ENCODE peak calls at places on chromosomes 11 and 22, in nine cellular contexts. One of them, this sample, is unnamed.
A peak's percentile ranks its signal among the peaks of the same experiment; 100 is the strongest.

GRCh38 chr22:21000215-21000986 is 1.5 kb downstream of the THAP7 start:
- DNase-seq in PC-9: no peak
- DNase-seq in GM23248: peak; percentile 63
- DNase-seq in H1: no peak
- DNase-seq in PC-3: peak; percentile 9
- DNase-seq in IMR-90: no peak
- DNase-seq in endothelial cell of umbilical vein: no peak
- DNase-seq in neural progenitor cell: no peak
- DNase-seq in HepG2: no peak
- DNase-seq in this sample: no peak

GRCh38 chr11:104148074-104148473 is 15.9 kb downstream of the PDGFD start:
- DNase-seq in GM23248: peak; percentile 74
- DNase-seq in endothelial cell of umbilical vein: no peak
- DNase-seq in IMR-90: peak; percentile 74
- DNase-seq in neural progenitor cell: no peak
- DNase-seq in PC-3: peak; percentile 45
- DNase-seq in PC-9: no peak
- DNase-seq in HepG2: no peak
- DNase-seq in H1: no peak
- DNase-seq in this sample: no peak

GRCh38 chr11:65885231-65885630 is 3.0 kb downstream of the FIBP start:
- DNase-seq in IMR-90: no peak
- DNase-seq in GM23248: no peak
- DNase-seq in H1: no peak
- DNase-seq in PC-3: no peak
- DNase-seq in neural progenitor cell: no peak
- DNase-seq in HepG2: no peak
- DNase-seq in endothelial cell of umbilical vein: no peak
- DNase-seq in PC-9: no peak
- DNase-seq in this sample: no peak

GRCh38 chr11:118476676-118477075 is 40.4 kb downstream of the KMT2A start:
- DNase-seq in PC-3: no peak
- DNase-seq in PC-9: no peak
- DNase-seq in GM23248: no peak
- DNase-seq in IMR-90: no peak
- DNase-seq in endothelial cell of umbilical vein: no peak
- DNase-seq in HepG2: no peak
- DNase-seq in H1: no peak
- DNase-seq in neural progenitor cell: no peak
- DNase-seq in this sample: no peak

GRCh38 chr11:108647701-108648527 is 17.0 kb upstream of the DDX10 start:
- DNase-seq in IMR-90: peak; percentile 81
- DNase-seq in PC-3: peak; percentile 88
- DNase-seq in PC-9: peak; percentile 64
- DNase-seq in GM23248: peak; percentile 86
- DNase-seq in neural progenitor cell: peak; percentile 84
- DNase-seq in HepG2: peak; percentile 50
- DNase-seq in H1: peak; percentile 63
- DNase-seq in endothelial cell of umbilical vein: peak; percentile 77
- DNase-seq in this sample: peak; percentile 67

GRCh38 chr11:126147268-126148111 is 64.0 kb downstream of the RPUSD4 start:
- DNase-seq in HepG2: peak; percentile 94
- DNase-seq in H1: no peak
- DNase-seq in PC-3: peak; percentile 37
- DNase-seq in PC-9: no peak
- DNase-seq in endothelial cell of umbilical vein: no peak
- DNase-seq in GM23248: no peak
- DNase-seq in IMR-90: no peak
- DNase-seq in neural progenitor cell: peak; percentile 55
- DNase-seq in this sample: no peak

GRCh38 chr11:40597546-40598113 is 861.8 kb downstream of the LRRC4C start:
- DNase-seq in HepG2: no peak
- DNase-seq in GM23248: no peak
- DNase-seq in endothelial cell of umbilical vein: no peak
- DNase-seq in PC-9: no peak
- DNase-seq in neural progenitor cell: no peak
- DNase-seq in PC-3: no peak
- DNase-seq in IMR-90: no peak
- DNase-seq in H1: no peak
- DNase-seq in this sample: no peak

GRCh38 chr11:10483584-10483983 is 28.5 kb downstream of the AMPD3 start:
- DNase-seq in PC-3: no peak
- DNase-seq in HepG2: no peak
- DNase-seq in GM23248: no peak
- DNase-seq in endothelial cell of umbilical vein: no peak
- DNase-seq in H1: no peak
- DNase-seq in IMR-90: no peak
- DNase-seq in neural progenitor cell: no peak
- DNase-seq in PC-9: no peak
- DNase-seq in this sample: no peak

GRCh38 chr11:71488086-71488967 is 35.3 kb downstream of the NADSYN1 start:
- DNase-seq in PC-3: peak; percentile 62
- DNase-seq in PC-9: peak; percentile 71
- DNase-seq in IMR-90: peak; percentile 80
- DNase-seq in neural progenitor cell: no peak
- DNase-seq in HepG2: no peak
- DNase-seq in H1: no peak
- DNase-seq in endothelial cell of umbilical vein: peak; percentile 75
- DNase-seq in GM23248: no peak
- DNase-seq in this sample: no peak

GRCh38 chr11:96033054-96033453 is 109.1 kb upstream of the MTMR2 start:
- DNase-seq in GM23248: no peak
- DNase-seq in H1: no peak
- DNase-seq in HepG2: no peak
- DNase-seq in IMR-90: no peak
- DNase-seq in PC-9: no peak
- DNase-seq in endothelial cell of umbilical vein: no peak
- DNase-seq in PC-3: peak; percentile 65
- DNase-seq in neural progenitor cell: no peak
- DNase-seq in this sample: no peak

GRCh38 chr11:61688368-61689163 is 8.4 kb downstream of the DAGLA start:
- DNase-seq in endothelial cell of umbilical vein: peak; percentile 57
- DNase-seq in PC-3: no peak
- DNase-seq in neural progenitor cell: no peak
- DNase-seq in HepG2: no peak
- DNase-seq in IMR-90: no peak
- DNase-seq in H1: no peak
- DNase-seq in PC-9: peak; percentile 82
- DNase-seq in GM23248: peak; percentile 87
- DNase-seq in this sample: no peak

GRCh38 chr11:100557830-100558611 is 129.1 kb upstream of the ARHGAP42 start:
- DNase-seq in neural progenitor cell: no peak
- DNase-seq in GM23248: peak; percentile 68
- DNase-seq in PC-9: no peak
- DNase-seq in HepG2: no peak
- DNase-seq in PC-3: peak; percentile 84
- DNase-seq in endothelial cell of umbilical vein: no peak
- DNase-seq in IMR-90: peak; percentile 63
- DNase-seq in H1: no peak
- DNase-seq in this sample: no peak

GRCh38 chr22:43481528-43482309 is 69.9 kb downstream of the MPPED1 start:
- DNase-seq in H1: no peak
- DNase-seq in HepG2: peak; percentile 18
- DNase-seq in PC-3: no peak
- DNase-seq in endothelial cell of umbilical vein: no peak
- DNase-seq in GM23248: no peak
- DNase-seq in PC-9: no peak
- DNase-seq in neural progenitor cell: peak; percentile 29
- DNase-seq in IMR-90: no peak
- DNase-seq in this sample: peak; percentile 43

GRCh38 chr11:64357904-64358535 is 942 bp upstream of the RPS6KA4 start:
- DNase-seq in PC-3: peak; percentile 81
- DNase-seq in PC-9: peak; percentile 95
- DNase-seq in HepG2: peak; percentile 20
- DNase-seq in endothelial cell of umbilical vein: no peak
- DNase-seq in GM23248: peak; percentile 37
- DNase-seq in neural progenitor cell: no peak
- DNase-seq in H1: peak; percentile 51
- DNase-seq in IMR-90: no peak
- DNase-seq in this sample: no peak

GRCh38 chr11:65606876-65607613 is 7.0 kb downstream of the MAP3K11 start:
- DNase-seq in neural progenitor cell: peak; percentile 98
- DNase-seq in H1: peak; percentile 94
- DNase-seq in GM23248: peak; percentile 98
- DNase-seq in PC-3: no peak
- DNase-seq in endothelial cell of umbilical vein: peak; percentile 96
- DNase-seq in HepG2: no peak
- DNase-seq in PC-9: no peak
- DNase-seq in IMR-90: peak; percentile 93
- DNase-seq in this sample: peak; percentile 21

GRCh38 chr11:76206327-76207081 is at the start of gene WNT11:
- DNase-seq in H1: peak; percentile 67
- DNase-seq in endothelial cell of umbilical vein: no peak
- DNase-seq in PC-3: peak; percentile 57
- DNase-seq in neural progenitor cell: peak; percentile 93
- DNase-seq in HepG2: no peak
- DNase-seq in IMR-90: no peak
- DNase-seq in GM23248: peak; percentile 69
- DNase-seq in PC-9: peak; percentile 75
- DNase-seq in this sample: no peak

GRCh38 chr11:63639195-63639832 is 25.1 kb upstream of the PLAAT3 start:
- DNase-seq in IMR-90: peak; percentile 27
- DNase-seq in HepG2: no peak
- DNase-seq in PC-9: no peak
- DNase-seq in PC-3: peak; percentile 64
- DNase-seq in endothelial cell of umbilical vein: peak; percentile 30
- DNase-seq in GM23248: peak; percentile 74
- DNase-seq in neural progenitor cell: no peak
- DNase-seq in H1: no peak
- DNase-seq in this sample: peak; percentile 25

GRCh38 chr22:50098052-50098451 is 8.2 kb downstream of the MOV10L1 start:
- DNase-seq in PC-3: no peak
- DNase-seq in neural progenitor cell: no peak
- DNase-seq in PC-9: no peak
- DNase-seq in GM23248: no peak
- DNase-seq in HepG2: no peak
- DNase-seq in IMR-90: no peak
- DNase-seq in H1: no peak
- DNase-seq in endothelial cell of umbilical vein: no peak
- DNase-seq in this sample: no peak
- H4K20me1 ChIP-seq in PC-3: no peaks in the 10 kb centered on the region
- H4K20me1 ChIP-seq in neural progenitor cell: no peaks in the 10 kb centered on the region
- H4K20me1 ChIP-seq in PC-9: no peaks in the 10 kb centered on the region
- H4K20me1 ChIP-seq in GM23248: no peaks in the 10 kb centered on the region
- H4K20me1 ChIP-seq in HepG2: no peaks in the 10 kb centered on the region
- H4K20me1 ChIP-seq in IMR-90: no peaks in the 10 kb centered on the region
- H4K20me1 ChIP-seq in H1: no peaks in the 10 kb centered on the region
- H4K20me1 ChIP-seq in endothelial cell of umbilical vein: no peaks in the 10 kb centered on the region
- H4K20me1 ChIP-seq in this sample: no peaks in the 10 kb centered on the region

DNA sequence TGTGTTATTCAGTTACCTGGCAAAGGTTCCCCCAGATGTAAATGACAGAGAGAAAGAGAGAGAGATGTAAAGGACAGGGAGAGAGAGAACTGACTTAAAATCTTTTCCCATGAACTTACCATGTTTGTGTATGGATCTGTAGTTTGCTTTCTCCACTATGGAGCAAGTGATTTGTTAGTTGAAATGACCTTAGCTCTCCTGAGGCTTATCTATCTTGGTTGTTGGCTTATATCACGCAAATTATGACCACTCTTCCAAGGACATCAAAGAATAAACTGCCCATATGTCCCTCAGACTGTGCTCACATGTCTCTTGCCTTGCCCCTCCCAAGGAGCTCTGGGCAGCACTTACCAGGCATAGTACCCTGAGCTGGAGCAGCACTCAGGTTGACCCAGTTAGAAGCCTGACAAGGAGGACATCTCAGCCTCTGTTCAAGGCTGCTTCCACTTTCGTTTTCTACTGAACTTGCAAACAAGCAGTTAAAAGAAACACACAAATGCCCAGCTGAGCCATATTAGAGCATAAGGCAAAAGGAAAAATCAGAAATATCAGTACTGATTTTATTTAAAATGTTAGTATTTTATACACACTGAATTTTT is 95.2 kb upstream of the RCN1 start:
- DNase-seq in PC-3: peak; percentile 5
- DNase-seq in neural progenitor cell: no peak
- DNase-seq in endothelial cell of umbilical vein: peak; percentile 4
- DNase-seq in GM23248: peak; percentile 35
- DNase-seq in HepG2: no peak
- DNase-seq in IMR-90: peak; percentile 19
- DNase-seq in PC-9: no peak
- DNase-seq in H1: no peak
- DNase-seq in this sample: peak; percentile 1
- H3K4me3 ChIP-seq in PC-3: no peak overlapping the region
- H3K4me3 ChIP-seq in neural progenitor cell: no peak overlapping the region
- H3K4me3 ChIP-seq in endothelial cell of umbilical vein: no peak overlapping the region
- H3K4me3 ChIP-seq in GM23248: peak overlapping the region; percentile 36
- H3K4me3 ChIP-seq in HepG2: no peak overlapping the region
- H3K4me3 ChIP-seq in IMR-90: peak overlapping the region; percentile 46
- H3K4me3 ChIP-seq in PC-9: no peak overlapping the region
- H3K4me3 ChIP-seq in H1: no peak overlapping the region
- H3K4me3 ChIP-seq in this sample: no peak overlapping the region

GRCh38 chr11:116836648-116837023 is 786 bp downstream of the APOA1 start:
- DNase-seq in HepG2: no peak
- DNase-seq in PC-9: no peak
- DNase-seq in H1: no peak
- DNase-seq in IMR-90: no peak
- DNase-seq in neural progenitor cell: no peak
- DNase-seq in endothelial cell of umbilical vein: no peak
- DNase-seq in PC-3: no peak
- DNase-seq in GM23248: no peak
- DNase-seq in this sample: no peak
- H3K27ac ChIP-seq in HepG2: peak overlapping the region; percentile 99
- H3K27ac ChIP-seq in PC-9: no peak overlapping the region
- H3K27ac ChIP-seq in H1: no peak overlapping the region
- H3K27ac ChIP-seq in IMR-90: no peak overlapping the region
- H3K27ac ChIP-seq in neural progenitor cell: no peak overlapping the region
- H3K27ac ChIP-seq in endothelial cell of umbilical vein: no peak overlapping the region
- H3K27ac ChIP-seq in PC-3: no peak overlapping the region
- H3K27ac ChIP-seq in GM23248: no peak overlapping the region
- H3K27ac ChIP-seq in this sample: no peak overlapping the region

GRCh38 chr22:41841085-41841712 is 8.3 kb downstream of the SREBF2 start:
- DNase-seq in neural progenitor cell: no peak
- DNase-seq in H1: no peak
- DNase-seq in endothelial cell of umbilical vein: no peak
- DNase-seq in IMR-90: no peak
- DNase-seq in GM23248: no peak
- DNase-seq in PC-9: no peak
- DNase-seq in HepG2: peak; percentile 33
- DNase-seq in PC-3: peak; percentile 60
- DNase-seq in this sample: no peak
- H4K20me1 ChIP-seq in neural progenitor cell: peaks cover 93% of the 10 kb centered on the region
- H4K20me1 ChIP-seq in H1: peaks cover 11% of the 10 kb centered on the region
- H4K20me1 ChIP-seq in endothelial cell of umbilical vein: peaks cover 3% of the 10 kb centered on the region
- H4K20me1 ChIP-seq in IMR-90: peaks cover 58% of the 10 kb centered on the region
- H4K20me1 ChIP-seq in GM23248: no peaks in the 10 kb centered on the region
- H4K20me1 ChIP-seq in PC-9: peaks cover 5% of the 10 kb centered on the region
- H4K20me1 ChIP-seq in HepG2: peaks cover 66% of the 10 kb centered on the region
- H4K20me1 ChIP-seq in PC-3: peaks cover 12% of the 10 kb centered on the region
- H4K20me1 ChIP-seq in this sample: peaks cover 43% of the 10 kb centered on the region

DNA sequence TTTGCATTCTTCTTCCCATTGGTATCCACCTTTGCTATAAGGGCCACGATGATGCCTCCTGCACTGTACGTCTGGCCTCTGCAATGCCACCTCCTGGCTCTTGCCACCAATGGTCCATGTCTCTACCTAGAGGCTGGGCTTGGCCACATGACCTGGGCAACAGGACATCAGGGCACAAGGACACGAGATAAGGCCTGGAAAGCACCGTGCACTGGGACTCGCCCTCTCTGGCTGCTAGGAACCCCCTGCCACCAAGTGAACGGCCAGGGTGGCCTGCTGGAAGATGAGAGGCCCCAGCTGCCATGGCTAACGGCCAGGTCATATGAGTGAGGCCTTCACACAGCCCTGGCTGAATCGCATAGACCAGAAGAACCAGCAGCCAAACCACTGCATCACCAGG is 87.4 kb downstream of the TRMU start:
- DNase-seq in endothelial cell of umbilical vein: no peak
- DNase-seq in HepG2: no peak
- DNase-seq in neural progenitor cell: no peak
- DNase-seq in PC-9: no peak
- DNase-seq in H1: no peak
- DNase-seq in IMR-90: no peak
- DNase-seq in GM23248: no peak
- DNase-seq in PC-3: no peak
- DNase-seq in this sample: no peak
- H3K4me3 ChIP-seq in endothelial cell of umbilical vein: no peak overlapping the region
- H3K4me3 ChIP-seq in HepG2: no peak overlapping the region
- H3K4me3 ChIP-seq in neural progenitor cell: no peak overlapping the region
- H3K4me3 ChIP-seq in PC-9: no peak overlapping the region
- H3K4me3 ChIP-seq in H1: no peak overlapping the region
- H3K4me3 ChIP-seq in IMR-90: no peak overlapping the region
- H3K4me3 ChIP-seq in GM23248: no peak overlapping the region
- H3K4me3 ChIP-seq in PC-3: no peak overlapping the region
- H3K4me3 ChIP-seq in this sample: no peak overlapping the region